ENCODE peak calls at places on chromosomes 2 and 18, in four cellular contexts. One of them, this sample, is unnamed.

GRCh38 chr2:63494100-63494499 is 94.2 kb downstream of the WDPCP start:
- DNase-seq in uterus: no peak
- DNase-seq in hepatocyte: no peak
- DNase-seq in CD8-positive, alpha-beta T cell: no peak
- DNase-seq in this sample: no peak

GRCh38 chr2:109193807-109194702 is 65.0 kb downstream of the SH3RF3 start:
- DNase-seq in uterus: no peak
- DNase-seq in hepatocyte: no peak
- DNase-seq in CD8-positive, alpha-beta T cell: no peak
- DNase-seq in this sample: peak; percentile 27

GRCh38 chr2:17416891-17417391 is 101.3 kb downstream of the RAD51AP2 start:
- DNase-seq in uterus: no peak
- DNase-seq in hepatocyte: no peak
- DNase-seq in CD8-positive, alpha-beta T cell: no peak
- DNase-seq in this sample: peak; percentile 14

GRCh38 chr2:9057939-9058761 is 54.7 kb upstream of the MBOAT2 start:
- DNase-seq in uterus: no peak
- DNase-seq in hepatocyte: no peak
- DNase-seq in CD8-positive, alpha-beta T cell: no peak
- DNase-seq in this sample: peak; percentile 55

GRCh38 chr18:23938901-23939341 is 75.6 kb upstream of the TTC39C start:
- DNase-seq in uterus: no peak
- DNase-seq in hepatocyte: no peak
- DNase-seq in CD8-positive, alpha-beta T cell: no peak
- DNase-seq in this sample: no peak

GRCh38 chr2:201256001-201256544 is 4.3 kb upstream of the CASP8 start:
- DNase-seq in uterus: no peak
- DNase-seq in hepatocyte: no peak
- DNase-seq in CD8-positive, alpha-beta T cell: no peak
- DNase-seq in this sample: no peak

GRCh38 chr18:45168883-45169585 is 446.2 kb upstream of the SLC14A2 start:
- DNase-seq in uterus: no peak
- DNase-seq in hepatocyte: no peak
- DNase-seq in CD8-positive, alpha-beta T cell: no peak
- DNase-seq in this sample: no peak

GRCh38 chr18:22432672-22433137 is 15.0 kb upstream of the CTAGE1 start:
- DNase-seq in uterus: peak; percentile 81
- DNase-seq in hepatocyte: peak; percentile 75
- DNase-seq in CD8-positive, alpha-beta T cell: no peak
- DNase-seq in this sample: no peak

GRCh38 chr2:238938460-238939055 is 90.7 kb downstream of the TWIST2 start:
- DNase-seq in uterus: peak; percentile 97
- DNase-seq in hepatocyte: peak; percentile 6
- DNase-seq in CD8-positive, alpha-beta T cell: no peak
- DNase-seq in this sample: no peak

GRCh38 chr2:9076210-9076609 is 72.7 kb upstream of the MBOAT2 start:
- DNase-seq in uterus: no peak
- DNase-seq in hepatocyte: no peak
- DNase-seq in CD8-positive, alpha-beta T cell: no peak
- DNase-seq in this sample: no peak

GRCh38 chr2:213923543-213923942 is 487.3 kb upstream of the VWC2L start:
- DNase-seq in uterus: no peak
- DNase-seq in hepatocyte: no peak
- DNase-seq in CD8-positive, alpha-beta T cell: no peak
- DNase-seq in this sample: no peak

GRCh38 chr2:177242136-177242987 is 22.2 kb downstream of the NFE2L2 start:
- DNase-seq in uterus: no peak
- DNase-seq in hepatocyte: peak; percentile 77
- DNase-seq in CD8-positive, alpha-beta T cell: no peak
- DNase-seq in this sample: peak; percentile 79

GRCh38 chr2:207239754-207240494 is 74.2 kb upstream of the KLF7 start:
- DNase-seq in uterus: no peak
- DNase-seq in hepatocyte: no peak
- DNase-seq in CD8-positive, alpha-beta T cell: no peak
- DNase-seq in this sample: no peak

GRCh38 chr2:207133862-207134519 is 31.8 kb downstream of the KLF7 start:
- DNase-seq in uterus: peak; percentile 88
- DNase-seq in hepatocyte: peak; percentile 47
- DNase-seq in CD8-positive, alpha-beta T cell: no peak
- DNase-seq in this sample: peak; percentile 66

GRCh38 chr2:204971219-204971907 is 426.1 kb downstream of the PARD3B start:
- DNase-seq in uterus: no peak
- DNase-seq in hepatocyte: no peak
- DNase-seq in CD8-positive, alpha-beta T cell: no peak
- DNase-seq in this sample: peak; percentile 80

GRCh38 chr2:3198119-3198518 is 179.5 kb downstream of the EIPR1 start:
- DNase-seq in uterus: no peak
- DNase-seq in hepatocyte: no peak
- DNase-seq in CD8-positive, alpha-beta T cell: no peak
- DNase-seq in this sample: no peak

GRCh38 chr2:23599006-23599405 is 214.0 kb downstream of the KLHL29 start:
- DNase-seq in uterus: no peak
- DNase-seq in hepatocyte: no peak
- DNase-seq in CD8-positive, alpha-beta T cell: no peak
- DNase-seq in this sample: no peak

GRCh38 chr2:217218269-217219140 is 358.6 kb upstream of the TNP1 start:
- DNase-seq in uterus: no peak
- DNase-seq in hepatocyte: no peak
- DNase-seq in CD8-positive, alpha-beta T cell: no peak
- DNase-seq in this sample: peak; percentile 70

GRCh38 chr2:101125374-101125773 is 25.8 kb downstream of the TBC1D8 start:
- DNase-seq in uterus: no peak
- DNase-seq in hepatocyte: no peak
- DNase-seq in CD8-positive, alpha-beta T cell: no peak
- DNase-seq in this sample: no peak

GRCh38 chr2:8126783-8127182 is 555.1 kb upstream of the ID2 start:
- DNase-seq in uterus: no peak
- DNase-seq in hepatocyte: no peak
- DNase-seq in CD8-positive, alpha-beta T cell: no peak
- DNase-seq in this sample: no peak

GRCh38 chr18:23710946-23711345 is 21.7 kb downstream of the LAMA3 start:
- DNase-seq in uterus: no peak
- DNase-seq in hepatocyte: peak; percentile 41
- DNase-seq in CD8-positive, alpha-beta T cell: no peak
- DNase-seq in this sample: no peak

GRCh38 chr2:26469092-26469710 is 8.7 kb downstream of the OTOF start:
- DNase-seq in uterus: no peak
- DNase-seq in hepatocyte: peak; percentile 82
- DNase-seq in CD8-positive, alpha-beta T cell: peak; percentile 47
- DNase-seq in this sample: peak; percentile 94

GRCh38 chr2:231037202-231037730 is at the start of gene C2orf72:
- DNase-seq in uterus: no peak
- DNase-seq in hepatocyte: peak; percentile 71
- DNase-seq in CD8-positive, alpha-beta T cell: no peak
- DNase-seq in this sample: no peak

GRCh38 chr2:64327510-64328414 is 126.2 kb upstream of the LGALSL start:
- DNase-seq in uterus: peak; percentile 49
- DNase-seq in hepatocyte: peak; percentile 30
- DNase-seq in CD8-positive, alpha-beta T cell: peak; percentile 53
- DNase-seq in this sample: peak; percentile 67

GRCh38 chr2:120219291-120219690 is 3.9 kb downstream of the TMEM185B start:
- DNase-seq in uterus: no peak
- DNase-seq in hepatocyte: no peak
- DNase-seq in CD8-positive, alpha-beta T cell: no peak
- DNase-seq in this sample: no peak
- H3K9me3 ChIP-seq in uterus: no peaks in the 10 kb centered on the region
- H3K9me3 ChIP-seq in hepatocyte: peaks cover 4% of the 10 kb centered on the region
- H3K9me3 ChIP-seq in CD8-positive, alpha-beta T cell: no peaks in the 10 kb centered on the region
- H3K9me3 ChIP-seq in this sample: no peaks in the 10 kb centered on the region

GRCh38 chr2:187541086-187542085 is 12.8 kb downstream of the TFPI start:
- DNase-seq in uterus: no peak
- DNase-seq in hepatocyte: peak; percentile 35
- DNase-seq in CD8-positive, alpha-beta T cell: no peak
- DNase-seq in this sample: peak; percentile 58
- H3K4me3 ChIP-seq in uterus: no peak overlapping the region
- H3K4me3 ChIP-seq in hepatocyte: no peak overlapping the region
- H3K4me3 ChIP-seq in CD8-positive, alpha-beta T cell: no peak overlapping the region
- H3K4me3 ChIP-seq in this sample: peak overlapping the region; percentile 1

DNA sequence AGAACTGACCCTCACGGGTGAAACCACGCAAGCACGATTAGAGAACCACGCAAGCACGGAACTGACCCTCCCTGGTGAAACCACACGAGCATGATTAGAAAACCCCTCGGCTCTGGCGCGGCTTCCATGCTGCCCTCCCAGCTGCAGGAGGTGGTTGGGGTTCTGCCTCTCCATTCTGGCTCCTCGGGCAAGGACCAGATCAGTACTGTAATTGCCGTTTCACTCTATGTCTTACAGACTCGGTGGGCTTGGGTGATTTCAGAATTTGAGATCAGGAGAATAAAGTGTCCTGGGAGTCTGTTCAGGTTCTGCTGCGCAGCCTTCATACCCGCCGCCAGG is 58.3 kb upstream of the KCNG2 start:
- DNase-seq in uterus: no peak
- DNase-seq in hepatocyte: no peak
- DNase-seq in CD8-positive, alpha-beta T cell: no peak
- DNase-seq in this sample: no peak
- H3K9me3 ChIP-seq in uterus: no peaks in the 10 kb centered on the region
- H3K9me3 ChIP-seq in hepatocyte: no peaks in the 10 kb centered on the region
- H3K9me3 ChIP-seq in CD8-positive, alpha-beta T cell: no peaks in the 10 kb centered on the region
- H3K9me3 ChIP-seq in this sample: no peaks in the 10 kb centered on the region

GRCh38 chr2:225526731-225527427 is 127.4 kb downstream of the NYAP2 start:
- DNase-seq in uterus: no peak
- DNase-seq in hepatocyte: no peak
- DNase-seq in CD8-positive, alpha-beta T cell: no peak
- DNase-seq in this sample: no peak
- H3K4me3 ChIP-seq in uterus: no peak overlapping the region
- H3K4me3 ChIP-seq in hepatocyte: no peak overlapping the region
- H3K4me3 ChIP-seq in CD8-positive, alpha-beta T cell: no peak overlapping the region
- H3K4me3 ChIP-seq in this sample: no peak overlapping the region

DNA sequence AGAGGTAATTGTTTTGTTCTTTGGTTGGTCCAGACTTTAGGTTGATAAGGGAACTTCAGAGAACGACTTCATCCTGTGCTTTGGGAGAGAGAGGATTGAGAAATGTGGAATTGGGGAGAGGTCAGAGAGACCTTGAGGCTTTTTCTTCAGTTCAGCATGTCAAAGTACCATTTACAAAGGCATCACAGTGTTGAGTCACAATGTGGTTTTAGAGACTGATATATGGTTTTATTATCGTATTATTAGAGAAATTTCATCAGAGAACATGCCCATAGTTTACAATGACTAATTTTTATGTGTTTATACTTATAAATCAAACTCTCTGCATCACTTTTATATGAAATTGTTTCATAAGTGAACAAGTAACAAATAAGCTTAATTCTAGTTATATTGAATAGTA is 626.6 kb downstream of the DSC3 start:
- DNase-seq in uterus: no peak
- DNase-seq in hepatocyte: no peak
- DNase-seq in CD8-positive, alpha-beta T cell: no peak
- DNase-seq in this sample: no peak
- H3K9me3 ChIP-seq in uterus: no peaks in the 10 kb centered on the region
- H3K9me3 ChIP-seq in hepatocyte: no peaks in the 10 kb centered on the region
- H3K9me3 ChIP-seq in CD8-positive, alpha-beta T cell: no peaks in the 10 kb centered on the region
- H3K9me3 ChIP-seq in this sample: no peaks in the 10 kb centered on the region

GRCh38 chr2:224545884-224546644 is 39.1 kb downstream of the CUL3 start:
- DNase-seq in uterus: no peak
- DNase-seq in hepatocyte: no peak
- DNase-seq in CD8-positive, alpha-beta T cell: no peak
- DNase-seq in this sample: no peak

GRCh38 chr2:224552771-224553170 is 32.4 kb downstream of the CUL3 start:
- DNase-seq in uterus: no peak
- DNase-seq in hepatocyte: no peak
- DNase-seq in CD8-positive, alpha-beta T cell: no peak
- DNase-seq in this sample: no peak

GRCh38 chr2:224551693-224552092 is 33.5 kb downstream of the CUL3 start:
- DNase-seq in uterus: no peak
- DNase-seq in hepatocyte: no peak
- DNase-seq in CD8-positive, alpha-beta T cell: no peak
- DNase-seq in this sample: no peak

GRCh38 chr2:224543939-224544338 is 41.2 kb downstream of the CUL3 start:
- DNase-seq in uterus: no peak
- DNase-seq in hepatocyte: no peak
- DNase-seq in CD8-positive, alpha-beta T cell: no peak
- DNase-seq in this sample: no peak

GRCh38 chr2:224546926-224547325 is 38.2 kb downstream of the CUL3 start:
- DNase-seq in uterus: no peak
- DNase-seq in hepatocyte: no peak
- DNase-seq in CD8-positive, alpha-beta T cell: no peak
- DNase-seq in this sample: no peak
- H3K4me3 ChIP-seq in uterus: no peak overlapping the region
- H3K4me3 ChIP-seq in hepatocyte: no peak overlapping the region
- H3K4me3 ChIP-seq in CD8-positive, alpha-beta T cell: no peak overlapping the region
- H3K4me3 ChIP-seq in this sample: no peak overlapping the region

GRCh38 chr2:223494987-223495386 is 107.2 kb downstream of the SCG2 start:
- DNase-seq in uterus: no peak
- DNase-seq in hepatocyte: no peak
- DNase-seq in CD8-positive, alpha-beta T cell: no peak
- DNase-seq in this sample: no peak

GRCh38 chr2:223488814-223489213 is 113.3 kb downstream of the SCG2 start:
- DNase-seq in uterus: peak; percentile 37
- DNase-seq in hepatocyte: peak; percentile 50
- DNase-seq in CD8-positive, alpha-beta T cell: no peak
- DNase-seq in this sample: no peak

DNA sequence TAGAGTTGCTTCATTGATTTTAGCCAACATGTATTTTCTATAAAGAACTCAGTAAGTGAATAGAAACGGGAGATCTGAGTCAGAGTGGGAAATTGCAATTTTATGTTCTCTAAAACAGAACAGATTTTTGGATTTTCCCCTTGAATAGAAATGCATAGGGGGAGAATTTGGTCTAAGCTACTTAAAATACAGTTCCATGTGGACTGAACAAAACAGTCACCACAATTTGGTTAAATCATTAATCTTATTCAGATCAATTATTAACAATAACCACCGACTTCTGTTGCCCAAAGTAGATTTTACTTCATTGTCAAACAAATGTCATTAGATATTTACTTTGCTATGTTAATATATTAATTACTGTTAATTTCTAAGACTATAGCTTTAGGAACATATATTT is 107.7 kb downstream of the SCG2 start:
- DNase-seq in uterus: no peak
- DNase-seq in hepatocyte: no peak
- DNase-seq in CD8-positive, alpha-beta T cell: no peak
- DNase-seq in this sample: no peak
- H3K9me3 ChIP-seq in uterus: no peaks in the 10 kb centered on the region
- H3K9me3 ChIP-seq in hepatocyte: no peaks in the 10 kb centered on the region
- H3K9me3 ChIP-seq in CD8-positive, alpha-beta T cell: no peaks in the 10 kb centered on the region
- H3K9me3 ChIP-seq in this sample: no peaks in the 10 kb centered on the region

GRCh38 chr2:121596221-121597080 is 52.8 kb downstream of the CLASP1 start:
- DNase-seq in uterus: no peak
- DNase-seq in hepatocyte: peak; percentile 52
- DNase-seq in CD8-positive, alpha-beta T cell: no peak
- DNase-seq in this sample: peak; percentile 75
- H3K4me3 ChIP-seq in uterus: peak overlapping the region; percentile 5
- H3K4me3 ChIP-seq in hepatocyte: no peak overlapping the region
- H3K4me3 ChIP-seq in CD8-positive, alpha-beta T cell: no peak overlapping the region
- H3K4me3 ChIP-seq in this sample: peak overlapping the region; percentile 25

This sample was measured in SJCRH30.